ENCODE peak calls at places on chromosomes 7 and 10, in seven cellular contexts. One of them, this sample, is unnamed.

GRCh38 chr7:139709460-139709859 is 68.3 kb downstream of the HIPK2 start:
- DNase-seq in GM12878: no peak
- DNase-seq in GM12891: no peak
- DNase-seq in HepG2: no peak
- DNase-seq in SK-N-SH: peak; percentile 84
- DNase-seq in H1: no peak
- DNase-seq in K562: no peak
- DNase-seq in this sample: no peak

GRCh38 chr10:95532536-95532935 is 28.6 kb downstream of the SORBS1 start:
- DNase-seq in GM12878: no peak
- DNase-seq in GM12891: no peak
- DNase-seq in HepG2: no peak
- DNase-seq in SK-N-SH: no peak
- DNase-seq in H1: no peak
- DNase-seq in K562: no peak
- DNase-seq in this sample: no peak

GRCh38 chr10:116183733-116184447 is 89.1 kb downstream of the GFRA1 start:
- DNase-seq in GM12878: no peak
- DNase-seq in GM12891: no peak
- DNase-seq in HepG2: no peak
- DNase-seq in SK-N-SH: peak; percentile 60
- DNase-seq in H1: no peak
- DNase-seq in K562: no peak
- DNase-seq in this sample: no peak

GRCh38 chr10:92508866-92509265 is 65.0 kb downstream of the IDE start:
- DNase-seq in GM12878: no peak
- DNase-seq in GM12891: no peak
- DNase-seq in HepG2: no peak
- DNase-seq in SK-N-SH: no peak
- DNase-seq in H1: no peak
- DNase-seq in K562: no peak
- DNase-seq in this sample: no peak

GRCh38 chr7:100626055-100626454 is 13.7 kb downstream of the MOSPD3 start:
- DNase-seq in GM12878: no peak
- DNase-seq in GM12891: no peak
- DNase-seq in HepG2: no peak
- DNase-seq in SK-N-SH: no peak
- DNase-seq in H1: no peak
- DNase-seq in K562: no peak
- DNase-seq in this sample: no peak

GRCh38 chr10:133024711-133025557 is 62.8 kb upstream of the ADGRA1 start:
- DNase-seq in GM12878: no peak
- DNase-seq in GM12891: no peak
- DNase-seq in HepG2: no peak
- DNase-seq in SK-N-SH: no peak
- DNase-seq in H1: no peak
- DNase-seq in K562: no peak
- DNase-seq in this sample: no peak

GRCh38 chr7:28419717-28420116 is 7.4 kb downstream of the CREB5 start:
- DNase-seq in GM12878: no peak
- DNase-seq in GM12891: no peak
- DNase-seq in HepG2: no peak
- DNase-seq in SK-N-SH: no peak
- DNase-seq in H1: no peak
- DNase-seq in K562: no peak
- DNase-seq in this sample: no peak

GRCh38 chr7:67918158-67918557 is 921.5 kb downstream of the TYW1 start:
- DNase-seq in GM12878: no peak
- DNase-seq in GM12891: no peak
- DNase-seq in HepG2: no peak
- DNase-seq in SK-N-SH: no peak
- DNase-seq in H1: no peak
- DNase-seq in K562: no peak
- DNase-seq in this sample: no peak

GRCh38 chr7:128206747-128207500 is 34.2 kb upstream of the LEP start:
- DNase-seq in GM12878: no peak
- DNase-seq in GM12891: no peak
- DNase-seq in HepG2: no peak
- DNase-seq in SK-N-SH: no peak
- DNase-seq in H1: no peak
- DNase-seq in K562: no peak
- DNase-seq in this sample: no peak

GRCh38 chr10:105062881-105063280 is 421.8 kb downstream of the SORCS3 start:
- DNase-seq in GM12878: no peak
- DNase-seq in GM12891: no peak
- DNase-seq in HepG2: no peak
- DNase-seq in SK-N-SH: no peak
- DNase-seq in H1: no peak
- DNase-seq in K562: no peak
- DNase-seq in this sample: no peak

GRCh38 chr7:24732646-24733413 is 24.4 kb downstream of the GSDME start:
- DNase-seq in GM12878: no peak
- DNase-seq in GM12891: no peak
- DNase-seq in HepG2: peak; percentile 20
- DNase-seq in SK-N-SH: no peak
- DNase-seq in H1: no peak
- DNase-seq in K562: no peak
- DNase-seq in this sample: no peak
- TF ChIP-seq TAF1 in GM12878: no peak
- TF ChIP-seq TAF1 in GM12891: no peak
- TF ChIP-seq TAF1 in HepG2: no peak
- TF ChIP-seq TAF1 in SK-N-SH: no peak
- TF ChIP-seq TAF1 in H1: no peak
- TF ChIP-seq TAF1 in K562: no peak
- TF ChIP-seq TAF1 in this sample: no peak

DNA sequence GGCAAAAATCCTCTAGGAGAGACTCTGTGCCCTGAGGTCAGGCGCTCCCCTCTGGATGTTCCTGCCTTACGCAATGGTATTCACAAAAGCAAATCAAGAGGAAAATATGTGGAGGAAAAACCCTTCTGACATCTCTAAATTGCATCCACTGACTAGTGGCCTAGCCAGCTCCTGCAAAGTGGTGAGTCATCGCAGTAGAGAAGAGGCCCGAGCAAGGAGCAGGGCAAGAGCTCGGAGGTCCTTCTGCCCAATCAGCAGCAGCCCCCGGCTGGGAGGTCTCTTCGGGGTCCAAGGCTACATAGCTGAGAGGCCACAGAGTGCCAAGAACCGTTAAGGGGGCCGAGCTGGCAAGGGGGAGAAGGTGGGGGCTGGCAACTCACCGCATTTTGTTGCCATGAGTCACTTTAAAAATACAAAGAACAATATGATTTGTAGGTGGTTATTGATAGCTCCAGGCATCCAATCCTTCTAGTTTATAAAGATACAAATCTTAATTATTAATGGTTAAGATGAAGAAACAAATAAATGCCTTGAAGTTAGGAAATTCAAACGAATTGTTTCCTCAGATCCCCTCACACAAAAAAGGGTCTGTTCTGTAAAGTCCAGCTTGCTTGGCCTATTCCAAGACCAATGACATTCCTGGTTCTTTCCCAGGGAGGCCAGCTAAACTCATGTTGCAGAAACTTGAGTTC is 161.6 kb downstream of the PKD1L1 start:
- DNase-seq in GM12878: no peak
- DNase-seq in GM12891: no peak
- DNase-seq in HepG2: peak; percentile 97
- DNase-seq in SK-N-SH: no peak
- DNase-seq in H1: peak; percentile 49
- DNase-seq in K562: no peak
- DNase-seq in this sample: no peak
- TF ChIP-seq POLR2AphosphoS5 in GM12878: no peak
- TF ChIP-seq POLR2AphosphoS5 in GM12891: no peak
- TF ChIP-seq POLR2AphosphoS5 in HepG2: peak; percentile 55
- TF ChIP-seq POLR2AphosphoS5 in SK-N-SH: peak; percentile 77
- TF ChIP-seq POLR2AphosphoS5 in H1: no peak
- TF ChIP-seq POLR2AphosphoS5 in K562: no peak
- TF ChIP-seq POLR2AphosphoS5 in this sample: no peak

GRCh38 chr7:94389381-94389780 is 5.3 kb upstream of the COL1A2 start:
- DNase-seq in GM12878: no peak
- DNase-seq in GM12891: no peak
- DNase-seq in HepG2: no peak
- DNase-seq in SK-N-SH: no peak
- DNase-seq in H1: no peak
- DNase-seq in K562: no peak
- DNase-seq in this sample: no peak
- TF ChIP-seq TAF1 in GM12878: no peak
- TF ChIP-seq TAF1 in GM12891: no peak
- TF ChIP-seq TAF1 in HepG2: no peak
- TF ChIP-seq TAF1 in SK-N-SH: no peak
- TF ChIP-seq TAF1 in H1: no peak
- TF ChIP-seq TAF1 in K562: no peak
- TF ChIP-seq TAF1 in this sample: no peak

DNA sequence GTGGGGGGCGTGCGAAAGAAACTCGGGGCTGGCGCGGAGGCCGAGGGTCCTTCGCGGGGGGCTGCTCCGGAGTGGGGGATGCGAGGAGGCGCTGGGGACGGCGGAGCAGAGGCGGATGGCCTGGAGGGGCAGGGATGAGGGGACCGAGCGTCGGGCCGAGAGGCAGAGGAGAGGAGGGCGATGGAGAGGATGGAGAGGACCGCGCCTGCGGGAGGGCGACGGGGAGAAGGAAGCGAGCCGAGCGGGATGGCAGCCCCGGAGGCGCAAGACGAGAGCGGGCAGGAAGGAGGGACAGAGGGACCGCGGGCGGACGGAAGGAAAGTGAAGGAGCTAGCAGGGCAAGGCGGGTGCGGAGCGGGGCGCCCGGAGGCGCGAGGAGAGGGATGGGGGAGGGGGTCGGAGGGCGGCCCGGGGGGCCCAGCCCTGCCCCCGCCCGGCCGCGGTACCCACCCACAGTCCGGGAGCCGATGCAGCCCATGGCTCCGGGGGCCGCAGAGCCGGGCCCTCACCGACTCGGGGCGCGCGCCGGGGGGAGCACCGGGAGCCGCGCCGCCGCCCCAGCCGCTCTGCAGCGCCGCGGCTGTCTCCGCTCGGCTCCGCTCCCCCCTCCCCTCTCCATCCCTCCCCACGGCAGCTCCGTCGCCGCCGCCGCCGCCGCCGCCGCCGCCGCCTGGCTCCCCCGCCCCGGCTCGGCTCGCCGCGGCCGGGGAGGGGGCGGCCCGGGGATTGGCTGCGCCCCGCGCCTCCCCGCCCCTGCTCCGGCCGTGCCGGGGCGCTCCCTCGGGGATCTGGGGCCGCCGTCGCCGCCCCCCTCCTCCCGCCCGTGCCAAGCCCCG is at the start of gene FAM131B:
- DNase-seq in GM12878: no peak
- DNase-seq in GM12891: peak; percentile 59
- DNase-seq in HepG2: no peak
- DNase-seq in SK-N-SH: peak; percentile 91
- DNase-seq in H1: peak; percentile 76
- DNase-seq in K562: peak; percentile 80
- DNase-seq in this sample: peak; percentile 50
- TF ChIP-seq POLR2AphosphoS5 in GM12878: no peak
- TF ChIP-seq POLR2AphosphoS5 in GM12891: no peak
- TF ChIP-seq POLR2AphosphoS5 in HepG2: no peak
- TF ChIP-seq POLR2AphosphoS5 in SK-N-SH: no peak
- TF ChIP-seq POLR2AphosphoS5 in H1: no peak
- TF ChIP-seq POLR2AphosphoS5 in K562: no peak
- TF ChIP-seq POLR2AphosphoS5 in this sample: no peak

GRCh38 chr7:130277763-130278643 is 11.3 kb downstream of the CPA2 start:
- DNase-seq in GM12878: no peak
- DNase-seq in GM12891: no peak
- DNase-seq in HepG2: peak; percentile 25
- DNase-seq in SK-N-SH: peak; percentile 77
- DNase-seq in H1: peak; percentile 67
- DNase-seq in K562: no peak
- DNase-seq in this sample: no peak

GRCh38 chr7:130274983-130275649 is 8.5 kb downstream of the CPA2 start:
- DNase-seq in GM12878: no peak
- DNase-seq in GM12891: no peak
- DNase-seq in HepG2: no peak
- DNase-seq in SK-N-SH: no peak
- DNase-seq in H1: no peak
- DNase-seq in K562: no peak
- DNase-seq in this sample: no peak

GRCh38 chr7:130273863-130274262 is 7.2 kb downstream of the CPA2 start:
- DNase-seq in GM12878: no peak
- DNase-seq in GM12891: no peak
- DNase-seq in HepG2: no peak
- DNase-seq in SK-N-SH: no peak
- DNase-seq in H1: no peak
- DNase-seq in K562: no peak
- DNase-seq in this sample: no peak

GRCh38 chr7:130276796-130277762 is 10.4 kb downstream of the CPA2 start:
- DNase-seq in GM12878: no peak
- DNase-seq in GM12891: no peak
- DNase-seq in HepG2: no peak
- DNase-seq in SK-N-SH: no peak
- DNase-seq in H1: no peak
- DNase-seq in K562: no peak
- DNase-seq in this sample: no peak

GRCh38 chr7:130275826-130276291 is 9.2 kb downstream of the CPA2 start:
- DNase-seq in GM12878: no peak
- DNase-seq in GM12891: no peak
- DNase-seq in HepG2: no peak
- DNase-seq in SK-N-SH: no peak
- DNase-seq in H1: no peak
- DNase-seq in K562: no peak
- DNase-seq in this sample: no peak
- TF ChIP-seq TAF1 in GM12878: no peak
- TF ChIP-seq TAF1 in GM12891: no peak
- TF ChIP-seq TAF1 in HepG2: no peak
- TF ChIP-seq TAF1 in SK-N-SH: no peak
- TF ChIP-seq TAF1 in H1: no peak
- TF ChIP-seq TAF1 in K562: no peak
- TF ChIP-seq TAF1 in this sample: no peak

DNA sequence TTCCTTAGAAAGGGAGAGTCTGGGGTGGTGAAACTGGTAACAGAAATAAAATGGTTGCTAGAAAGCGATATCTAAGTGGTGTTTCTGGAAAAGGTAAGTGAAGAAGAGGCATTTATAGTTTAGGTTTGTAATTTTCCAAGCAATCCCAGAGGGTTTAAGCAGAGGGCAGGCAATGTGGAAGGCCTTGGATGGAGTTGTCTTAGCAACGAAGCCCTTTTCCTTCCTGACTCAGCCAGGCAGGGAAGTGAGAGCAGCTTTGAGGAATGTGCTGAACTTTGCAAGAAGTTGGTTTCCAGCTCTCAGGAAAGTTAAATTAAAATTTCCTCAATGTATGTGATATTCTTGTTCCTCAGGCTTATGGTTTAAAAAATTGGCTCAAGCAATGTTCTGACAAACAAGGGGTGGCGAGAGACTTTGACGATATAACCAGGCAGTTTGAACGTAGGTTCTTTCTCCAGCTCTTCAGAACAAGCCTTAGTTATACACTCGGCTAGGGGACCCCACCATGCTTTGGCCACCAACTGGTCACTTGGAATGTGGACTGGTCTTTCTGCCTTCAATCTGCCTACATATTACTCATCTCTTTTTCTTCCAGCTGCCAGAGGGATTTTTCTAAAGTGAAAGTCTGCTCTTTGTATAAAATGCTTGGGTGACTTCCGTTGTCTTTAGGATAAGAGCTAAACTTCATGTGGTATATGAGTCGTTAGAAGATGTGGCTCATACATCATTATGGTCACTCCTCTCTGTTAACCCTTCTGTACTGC is 66.9 kb upstream of the SLC25A13 start:
- DNase-seq in GM12878: no peak
- DNase-seq in GM12891: no peak
- DNase-seq in HepG2: no peak
- DNase-seq in SK-N-SH: no peak
- DNase-seq in H1: no peak
- DNase-seq in K562: no peak
- DNase-seq in this sample: no peak
- TF ChIP-seq POLR2AphosphoS5 in GM12878: no peak
- TF ChIP-seq POLR2AphosphoS5 in GM12891: no peak
- TF ChIP-seq POLR2AphosphoS5 in HepG2: no peak
- TF ChIP-seq POLR2AphosphoS5 in SK-N-SH: no peak
- TF ChIP-seq POLR2AphosphoS5 in H1: no peak
- TF ChIP-seq POLR2AphosphoS5 in K562: no peak
- TF ChIP-seq POLR2AphosphoS5 in this sample: no peak

This sample was measured in GM12892.